ENCODE peak calls at places on chromosomes 1 and 21, in nine cellular contexts. R, Y, V, K, O, N, X, L and F are unnamed samples.

GRCh38 chr1:76770979-76771378 is 96.3 kb upstream of the ST6GALNAC5 start:
- DNase-seq in R (peak; percentile 0), Y (no peak), V (no peak), K (no peak), O (no peak), N (no peak), X (no peak), L (no peak), F (no peak)

GRCh38 chr1:84653130-84653680 is 37.1 kb downstream of the SSX2IP start:
- DNase-seq in R (peak; percentile 15), Y (no peak), V (peak; percentile 30), K (no peak), O (no peak), N (no peak), X (no peak), L (no peak), F (no peak)

GRCh38 chr1:118074101-118074500 is 110.9 kb downstream of the SPAG17 start:
- DNase-seq in R (no peak), Y (no peak), V (no peak), K (no peak), O (no peak), N (no peak), X (no peak), L (no peak), F (no peak)

GRCh38 chr1:145858238-145858936 is 494 bp downstream of the PIAS3 start:
- DNase-seq in R (peak; percentile 80), Y (peak; percentile 61), V (peak; percentile 17), K (peak; percentile 43), O (peak; percentile 74), N (peak; percentile 63), X (peak; percentile 67), L (peak; percentile 63), F (peak; percentile 48)

GRCh38 chr1:114111731-114112661 is 41.7 kb downstream of the SYT6 start:
- DNase-seq in R (no peak), Y (no peak), V (no peak), K (no peak), O (no peak), N (no peak), X (no peak), L (no peak), F (no peak)

GRCh38 chr1:43554444-43554992 is 23.8 kb downstream of the PTPRF start:
- DNase-seq in R (no peak), Y (no peak), V (peak; percentile 57), K (peak; percentile 32), O (no peak), N (no peak), X (no peak), L (peak; percentile 63), F (no peak)

GRCh38 chr1:47582891-47583608 is 145.2 kb downstream of the FOXD2 start:
- DNase-seq in R (no peak), Y (no peak), V (no peak), K (peak; percentile 89), O (no peak), N (no peak), X (no peak), L (no peak), F (no peak)

GRCh38 chr21:46122241-46122671 is 24.3 kb downstream of the COL6A2 start:
- DNase-seq in R (no peak), Y (peak; percentile 20), V (peak; percentile 71), K (peak; percentile 46), O (peak; percentile 41), N (no peak), X (no peak), L (no peak), F (no peak)

GRCh38 chr21:37552496-37553399 is 186.2 kb downstream of the DYRK1A start:
- DNase-seq in R (no peak), Y (no peak), V (no peak), K (no peak), O (no peak), N (no peak), X (no peak), L (no peak), F (no peak)

GRCh38 chr1:147243228-147243685 is 773 bp downstream of the CHD1L start:
- DNase-seq in R (peak; percentile 23), Y (peak; percentile 26), V (no peak), K (no peak), O (peak; percentile 73), N (peak; percentile 12), X (peak; percentile 61), L (peak; percentile 54), F (peak; percentile 12)

GRCh38 chr1:202571719-202572339 is 138.4 kb downstream of the SYT2 start:
- DNase-seq in R (peak; percentile 41), Y (no peak), V (peak; percentile 71), K (no peak), O (no peak), N (no peak), X (peak; percentile 50), L (peak; percentile 56), F (no peak)

GRCh38 chr1:90936061-90936460 is 85.8 kb downstream of the ZNF644 start:
- DNase-seq in R (no peak), Y (no peak), V (no peak), K (no peak), O (no peak), N (no peak), X (no peak), L (no peak), F (no peak)

GRCh38 chr1:230713915-230714764 is at the start of gene AGT:
- DNase-seq in R (peak; percentile 93), Y (peak; percentile 64), V (peak; percentile 94), K (no peak), O (peak; percentile 81), N (no peak), X (peak; percentile 23), L (no peak), F (no peak)

GRCh38 chr1:49163041-49163440 is 386.4 kb upstream of the BEND5 start:
- DNase-seq in R (no peak), Y (no peak), V (no peak), K (peak; percentile 86), O (no peak), N (no peak), X (no peak), L (no peak), F (no peak)

GRCh38 chr1:54290443-54291184 is 90.6 kb downstream of the MRPL37 start:
- DNase-seq in R (peak; percentile 44), Y (no peak), V (peak; percentile 62), K (no peak), O (no peak), N (no peak), X (no peak), L (no peak), F (no peak)

GRCh38 chr1:111507411-111508201 is 4.2 kb upstream of the ADORA3 start:
- DNase-seq in R (no peak), Y (peak; percentile 72), V (peak; percentile 54), K (peak; percentile 60), O (peak; percentile 93), N (peak; percentile 33), X (peak; percentile 89), L (peak; percentile 68), F (peak; percentile 53)

GRCh38 chr1:65717815-65718454 is 74.8 kb upstream of the PDE4B start:
- DNase-seq in R (no peak), Y (no peak), V (peak; percentile 70), K (no peak), O (no peak), N (no peak), X (no peak), L (no peak), F (no peak)

GRCh38 chr1:82121421-82121820 is 320.7 kb downstream of the ADGRL2 start:
- DNase-seq in R (no peak), Y (no peak), V (no peak), K (no peak), O (no peak), N (no peak), X (no peak), L (no peak), F (no peak)

GRCh38 chr1:46673749-46674182 is 2.1 kb downstream of the TEX38 start:
- DNase-seq in R (no peak), Y (no peak), V (peak; percentile 40), K (no peak), O (no peak), N (no peak), X (no peak), L (no peak), F (no peak)

GRCh38 chr1:224726783-224727182 is 110.7 kb downstream of the CNIH3 start:
- DNase-seq in R (no peak), Y (peak; percentile 46), V (peak; percentile 97), K (peak; percentile 96), O (peak; percentile 78), N (no peak), X (no peak), L (no peak), F (no peak)

GRCh38 chr1:9875636-9876000 is 34.5 kb downstream of the CTNNBIP1 start:
- DNase-seq in R (peak; percentile 49), Y (no peak), V (no peak), K (no peak), O (no peak), N (no peak), X (no peak), L (no peak), F (no peak)

GRCh38 chr1:24727490-24728214 is 17.6 kb upstream of the CLIC4 start:
- DNase-seq in R (no peak), Y (peak; percentile 80), V (peak; percentile 95), K (peak; percentile 67), O (peak; percentile 87), N (no peak), X (no peak), L (peak; percentile 83), F (no peak)